ENCODE peak calls at places on chromosome 15, in six cellular contexts. H is activated T-cell treated with anti-CD3 and anti-CD28 coated beads for 1 hour; F is left cardiac atrium; V is activated CD4-positive, CD25-positive, alpha-beta regulatory T cell treated with anti-CD3 and anti-CD28 coated beads, Interleukin-2, amount 50 U/mL, for 16 hours; E is AG08395; K is H54. W is an unnamed sample.

GRCh38 chr15:85472349-85472748 is 91.9 kb downstream of the AKAP13 start:
- DNase-seq in H (no peak), F (no peak), V (no peak), E (no peak), K (no peak), W (no peak)

GRCh38 chr15:89888214-89888804 is 5.5 kb downstream of the AP3S2 start:
- DNase-seq in H (no peak), F (no peak), V (no peak), E (peak; percentile 81), K (no peak), W (peak; percentile 62)

GRCh38 chr15:47384776-47385175 is 332.5 kb upstream of the SEMA6D start:
- DNase-seq in H (no peak), F (no peak), V (no peak), E (no peak), K (no peak), W (no peak)

GRCh38 chr15:58457466-58457965 is 25.7 kb downstream of the LIPC start:
- DNase-seq in H (no peak), F (no peak), V (no peak), E (peak; percentile 67), K (peak; percentile 20), W (no peak)

GRCh38 chr15:50740955-50741354 is 24.6 kb downstream of the SPPL2A start:
- DNase-seq in H (no peak), F (no peak), V (no peak), E (no peak), K (no peak), W (no peak)

GRCh38 chr15:76730262-76730661 is 174.9 kb downstream of the SCAPER start:
- DNase-seq in H (no peak), F (no peak), V (no peak), E (peak; percentile 3), K (no peak), W (no peak)

GRCh38 chr15:89998141-89998661 is 2.9 kb upstream of the ZNF710 start:
- DNase-seq in H (no peak), F (no peak), V (no peak), E (peak; percentile 69), K (peak; percentile 90), W (peak; percentile 69)

GRCh38 chr15:28885630-28886430 is at the start of gene APBA2:
- DNase-seq in H (peak; percentile 39), F (no peak), V (no peak), E (no peak), K (no peak), W (peak; percentile 64)

GRCh38 chr15:52331490-52332240 is 36.1 kb upstream of the MYO5C start:
- DNase-seq in H (peak; percentile 4), F (no peak), V (peak; percentile 25), E (peak; percentile 58), K (peak; percentile 9), W (peak; percentile 45)

GRCh38 chr15:50808728-50809127 is 43.2 kb upstream of the SPPL2A start:
- DNase-seq in H (no peak), F (no peak), V (no peak), E (no peak), K (no peak), W (no peak)

GRCh38 chr15:74337146-74337545 is 30.3 kb downstream of the CYP11A1 start:
- DNase-seq in H (no peak), F (no peak), V (no peak), E (no peak), K (no peak), W (no peak)

GRCh38 chr15:58135511-58136174 is 2.5 kb upstream of the AQP9 start:
- DNase-seq in H (no peak), F (no peak), V (no peak), E (no peak), K (no peak), W (no peak)

GRCh38 chr15:65833501-65834220 is 35.6 kb upstream of the RAB11A start:
- DNase-seq in H (no peak), F (peak; percentile 32), V (no peak), E (no peak), K (no peak), W (no peak)

GRCh38 chr15:36844453-36845094 is 255.8 kb downstream of the MEIS2 start:
- DNase-seq in H (no peak), F (no peak), V (no peak), E (no peak), K (no peak), W (peak; percentile 30)

GRCh38 chr15:101016581-101016980 is 97.4 kb downstream of the LRRK1 start:
- DNase-seq in H (no peak), F (no peak), V (no peak), E (no peak), K (no peak), W (no peak)

GRCh38 chr15:40146037-40146436 is 14.8 kb upstream of the BUB1B start:
- DNase-seq in H (no peak), F (no peak), V (no peak), E (peak; percentile 22), K (peak; percentile 39), W (no peak)

GRCh38 chr15:81098884-81099601 is 35.0 kb upstream of the CFAP161 start:
- DNase-seq in H (no peak), F (peak; percentile 81), V (no peak), E (peak; percentile 5), K (no peak), W (no peak)

GRCh38 chr15:66908503-66909095 is 156.8 kb upstream of the SMAD3 start:
- DNase-seq in H (no peak), F (no peak), V (no peak), E (no peak), K (no peak), W (no peak)

GRCh38 chr15:62059818-62060115 is 480 bp downstream of the VPS13C start:
- DNase-seq in H (peak; percentile 26), F (peak; percentile 52), V (peak; percentile 40), E (peak; percentile 48), K (no peak), W (peak; percentile 69)

GRCh38 chr15:60191015-60191414 is 186.9 kb downstream of the FOXB1 start:
- DNase-seq in H (no peak), F (no peak), V (no peak), E (no peak), K (no peak), W (no peak)

GRCh38 chr15:62850791-62851291 is 191.7 kb upstream of the TPM1 start:
- DNase-seq in H (no peak), F (no peak), V (no peak), E (peak; percentile 65), K (peak; percentile 38), W (no peak)

GRCh38 chr15:88621789-88622604 is 857 bp downstream of the AEN start:
- DNase-seq in H (peak; percentile 41), F (no peak), V (no peak), E (peak; percentile 52), K (no peak), W (peak; percentile 45)

GRCh38 chr15:52003710-52004109 is 15.3 kb upstream of the MAPK6 start:
- DNase-seq in H (no peak), F (no peak), V (no peak), E (no peak), K (no peak), W (no peak)